ENCODE peak calls at places on chromosomes 13 and 19, in six cellular contexts. T is bronchial epithelial cell, Y is keratinocyte, X is posterior cingulate gyrus, L is A172, K is spleen. B is an unnamed sample.

GRCh38 chr19:41701401-41702075 is 6.9 kb upstream of the CEACAM5 start:
- DNase-seq in T (no peak), Y (no peak), X (no peak), L (no peak), K (peak), B (no peak)

GRCh38 chr13:50387124-50387581 is 371.9 kb downstream of the KCNRG start:
- DNase-seq in T (peak), Y (no peak), X (peak), L (peak), K (peak), B (peak)

GRCh38 chr13:31418186-31418585 is 218.4 kb downstream of the B3GLCT start:
- DNase-seq in T (no peak), Y (no peak), X (peak), L (no peak), K (no peak), B (no peak)

GRCh38 chr13:90315061-90315460 is 1032.4 kb upstream of the MIR17HG start:
- DNase-seq in T (no peak), Y (no peak), X (no peak), L (no peak), K (no peak), B (no peak)

GRCh38 chr19:53606031-53606430 is 25.8 kb upstream of the DPRX start:
- DNase-seq in T (no peak), Y (no peak), X (no peak), L (no peak), K (no peak), B (no peak)

GRCh38 chr19:18852634-18853033 is 20.9 kb downstream of the UPF1 start:
- DNase-seq in T (no peak), Y (no peak), X (no peak), L (no peak), K (no peak), B (no peak)

GRCh38 chr19:16094360-16095070 is 17.2 kb upstream of the RAB8A start:
- DNase-seq in T (no peak), Y (no peak), X (no peak), L (no peak), K (no peak), B (no peak)

GRCh38 chr19:33405491-33406461 is 32.3 kb downstream of the CEBPG start:
- DNase-seq in T (no peak), Y (no peak), X (peak), L (no peak), K (peak), B (no peak)

GRCh38 chr19:8569066-8569761 is 8.0 kb downstream of the MYO1F start:
- DNase-seq in T (peak), Y (peak), X (no peak), L (peak), K (peak), B (peak)

GRCh38 chr13:40306817-40307216 is 359.6 kb downstream of the FOXO1 start:
- DNase-seq in T (peak), Y (no peak), X (no peak), L (no peak), K (no peak), B (no peak)

GRCh38 chr13:79307866-79308298 is 98.2 kb downstream of the RBM26 start:
- DNase-seq in T (peak), Y (no peak), X (peak), L (no peak), K (no peak), B (peak)

GRCh38 chr19:35041548-35042055 is at the start of gene HPN:
- DNase-seq in T (no peak), Y (no peak), X (no peak), L (no peak), K (no peak), B (no peak)

GRCh38 chr19:50658438-50659317 is 9.4 kb downstream of the C19orf81 start:
- DNase-seq in T (no peak), Y (no peak), X (peak), L (peak), K (peak), B (peak)

GRCh38 chr13:78593652-78594494 is 9.5 kb downstream of the POU4F1 start:
- DNase-seq in T (no peak), Y (no peak), X (no peak), L (no peak), K (no peak), B (no peak)

GRCh38 chr13:71054358-71054757 is 812.6 kb downstream of the DACH1 start:
- DNase-seq in T (no peak), Y (no peak), X (no peak), L (no peak), K (no peak), B (no peak)

GRCh38 chr19:50878851-50879250 is 5.6 kb downstream of the KLK2 start:
- DNase-seq in T (no peak), Y (no peak), X (no peak), L (no peak), K (no peak), B (no peak)

GRCh38 chr19:48102870-48103751 is 7.5 kb downstream of the PLA2G4C start:
- DNase-seq in T (peak), Y (no peak), X (no peak), L (peak), K (no peak), B (peak)

GRCh38 chr19:46859637-46860124 is 1.1 kb upstream of the ARHGAP35 start:
- DNase-seq in T (no peak), Y (no peak), X (no peak), L (no peak), K (no peak), B (peak)

GRCh38 chr13:86960876-86961275 is 710.3 kb upstream of the SLITRK5 start:
- DNase-seq in T (no peak), Y (no peak), X (no peak), L (peak), K (no peak), B (peak)

GRCh38 chr19:11425719-11426457 is 6.8 kb upstream of the RGL3 start:
- DNase-seq in T (no peak), Y (no peak), X (no peak), L (no peak), K (no peak), B (no peak)

GRCh38 chr19:32650671-32651070 is 24.3 kb downstream of the ANKRD27 start:
- DNase-seq in T (no peak), Y (no peak), X (no peak), L (no peak), K (no peak), B (no peak)